ENCODE peak calls at places on chromosome 12, in seven cellular contexts. P, I, W, Y, U, Q and G are unnamed samples.
A peak's percentile ranks its signal among the peaks of the same experiment; 100 is the strongest.

GRCh38 chr12:29382251-29382650 is 1.3 kb upstream of the ERGIC2 start:
- DNase-seq in P (no peak), I (no peak), W (no peak), Y (no peak), U (no peak), Q (no peak), G (no peak)

GRCh38 chr12:67275380-67275913 is 6.3 kb downstream of the CAND1 start:
- DNase-seq in P (no peak), I (no peak), W (peak; percentile 46), Y (no peak), U (no peak), Q (no peak), G (no peak)

GRCh38 chr12:131511803-131512564 is 198.9 kb upstream of the SFSWAP start:
- DNase-seq in P (no peak), I (no peak), W (no peak), Y (no peak), U (no peak), Q (no peak), G (no peak)

GRCh38 chr12:71626098-71626497 is 37.5 kb downstream of the ZFC3H1 start:
- DNase-seq in P (no peak), I (no peak), W (no peak), Y (no peak), U (no peak), Q (peak; percentile 61), G (no peak)

GRCh38 chr12:46380397-46380796 is 7.8 kb upstream of the SLC38A2 start:
- DNase-seq in P (no peak), I (no peak), W (no peak), Y (no peak), U (no peak), Q (no peak), G (no peak)

GRCh38 chr12:50617657-50618056 is 112.9 kb downstream of the DIP2B start:
- DNase-seq in P (no peak), I (no peak), W (no peak), Y (no peak), U (no peak), Q (no peak), G (no peak)

GRCh38 chr12:114674201-114675047 is 9.6 kb downstream of the TBX3 start:
- DNase-seq in P (no peak), I (no peak), W (no peak), Y (peak; percentile 64), U (no peak), Q (no peak), G (no peak)

GRCh38 chr12:17802657-17803641 is 287.0 kb downstream of the RERGL start:
- DNase-seq in P (no peak), I (no peak), W (no peak), Y (no peak), U (no peak), Q (no peak), G (no peak)

GRCh38 chr12:115710104-115710564 is 567.4 kb downstream of the MED13L start:
- DNase-seq in P (no peak), I (peak; percentile 25), W (no peak), Y (peak; percentile 63), U (peak; percentile 7), Q (no peak), G (no peak)

GRCh38 chr12:103495158-103495782 is 498 bp downstream of the C12orf42 start:
- DNase-seq in P (no peak), I (no peak), W (no peak), Y (no peak), U (peak; percentile 36), Q (no peak), G (no peak)

GRCh38 chr12:1171657-1172056 is 180.6 kb downstream of the ERC1 start:
- DNase-seq in P (no peak), I (no peak), W (no peak), Y (no peak), U (no peak), Q (peak; percentile 94), G (no peak)

GRCh38 chr12:128693115-128693514 is 130.6 kb downstream of the SLC15A4 start:
- DNase-seq in P (no peak), I (no peak), W (no peak), Y (no peak), U (no peak), Q (no peak), G (no peak)

GRCh38 chr12:56775638-56776037 is 12.5 kb downstream of the HSD17B6 start:
- DNase-seq in P (no peak), I (no peak), W (no peak), Y (no peak), U (no peak), Q (no peak), G (no peak)

GRCh38 chr12:28563286-28563685 is 373.0 kb downstream of the CCDC91 start:
- DNase-seq in P (no peak), I (no peak), W (no peak), Y (no peak), U (no peak), Q (peak; percentile 51), G (no peak)

GRCh38 chr12:20369164-20370000 is 1.0 kb downstream of the PDE3A start:
- DNase-seq in P (peak; percentile 71), I (peak; percentile 14), W (no peak), Y (peak; percentile 39), U (peak; percentile 21), Q (peak; percentile 85), G (peak; percentile 81)

GRCh38 chr12:119308743-119309456 is 25.6 kb upstream of the CCDC60 start:
- DNase-seq in P (peak; percentile 13), I (no peak), W (no peak), Y (no peak), U (no peak), Q (no peak), G (no peak)

GRCh38 chr12:109214131-109214530 is 95.0 kb downstream of the FOXN4 start:
- DNase-seq in P (no peak), I (no peak), W (no peak), Y (no peak), U (no peak), Q (no peak), G (no peak)

GRCh38 chr12:51341259-51342007 is 5.0 kb downstream of the CELA1 start:
- DNase-seq in P (peak; percentile 57), I (peak; percentile 50), W (peak; percentile 47), Y (peak; percentile 64), U (peak; percentile 84), Q (peak; percentile 81), G (no peak)

DNA sequence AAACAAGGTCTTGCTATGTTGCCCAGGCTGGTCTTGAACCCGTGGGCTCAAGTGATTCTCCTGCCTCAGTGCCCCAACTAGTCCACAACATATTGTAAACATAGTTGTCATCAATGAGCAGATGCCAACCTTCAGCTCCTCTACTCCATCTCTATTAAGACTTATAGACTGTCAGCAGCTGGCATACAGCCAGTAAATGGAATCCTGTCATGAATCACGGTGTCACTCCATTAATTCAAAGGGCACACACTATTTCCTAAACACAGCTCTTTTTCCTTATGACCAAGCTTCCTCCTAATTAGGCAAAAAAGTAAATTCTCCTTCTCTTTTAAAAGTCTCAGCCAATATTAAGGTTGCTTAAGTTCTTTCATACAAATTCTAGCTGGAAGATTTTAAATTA is 111.2 kb downstream of the ITPR2 start:
- DNase-seq in P (no peak), I (no peak), W (no peak), Y (no peak), U (peak; percentile 5), Q (peak; percentile 92), G (no peak)
- H3K4me1 ChIP-seq in P (peaks cover 4% of the 10 kb centered on the region), I (no peaks in the 10 kb centered on the region), W (peaks cover 18% of the 10 kb centered on the region), Y (peaks cover 4% of the 10 kb centered on the region), U (peaks cover 6% of the 10 kb centered on the region), Q (peaks cover 40% of the 10 kb centered on the region), G (peaks cover 23% of the 10 kb centered on the region)

DNA sequence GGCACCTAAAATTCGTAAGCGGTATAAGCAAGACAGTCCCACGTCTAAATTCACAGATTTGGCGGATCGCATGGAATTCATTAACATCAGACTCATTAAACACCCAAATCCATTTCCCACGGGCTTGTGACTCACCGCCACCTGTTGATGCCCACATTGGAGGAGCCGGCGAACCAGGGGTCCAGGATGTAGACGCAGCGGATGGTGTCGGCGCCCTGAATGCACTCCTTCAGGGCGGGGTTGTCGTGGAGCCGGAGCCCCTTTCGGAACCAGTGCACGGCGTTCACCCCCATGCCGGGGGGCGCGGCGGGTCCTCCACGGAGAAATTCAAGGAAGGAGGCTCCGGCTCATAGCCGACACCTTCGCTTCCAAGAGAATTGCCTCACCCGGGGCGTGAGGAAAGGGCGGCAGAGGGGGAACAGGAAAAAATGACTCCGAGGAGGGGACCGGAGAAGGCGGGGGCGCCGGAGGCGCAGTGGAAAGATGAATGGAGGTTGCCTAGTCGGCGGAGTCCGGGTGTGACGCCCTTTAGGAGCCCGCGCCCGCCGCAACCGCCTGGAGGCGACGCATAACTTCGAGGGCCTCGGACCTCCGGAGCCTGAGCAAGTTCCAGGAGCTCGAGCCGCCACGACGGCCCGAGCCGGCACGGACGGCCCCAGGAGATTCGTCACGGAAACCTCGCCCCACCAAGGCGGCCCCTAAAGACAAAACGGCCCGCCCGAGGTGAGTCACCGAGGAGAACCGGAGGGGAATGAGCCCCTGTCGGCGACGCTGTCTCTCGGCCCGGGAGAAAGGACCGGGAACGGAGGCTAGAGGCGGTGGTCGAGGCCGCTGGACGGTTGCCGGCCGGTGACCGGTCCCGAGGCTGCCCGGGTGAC is 441 bp downstream of the CRY1 start:
- DNase-seq in P (no peak), I (peak; percentile 22), W (peak; percentile 12), Y (no peak), U (peak; percentile 20), Q (peak; percentile 75), G (peak; percentile 85)
- TF ChIP-seq POLR2A in P (peak; percentile 98), I (peak; percentile 83), W (peak; percentile 83), Y (peak; percentile 97), U (peak; percentile 59), Q (peak; percentile 69), G (peak; percentile 88)

DNA sequence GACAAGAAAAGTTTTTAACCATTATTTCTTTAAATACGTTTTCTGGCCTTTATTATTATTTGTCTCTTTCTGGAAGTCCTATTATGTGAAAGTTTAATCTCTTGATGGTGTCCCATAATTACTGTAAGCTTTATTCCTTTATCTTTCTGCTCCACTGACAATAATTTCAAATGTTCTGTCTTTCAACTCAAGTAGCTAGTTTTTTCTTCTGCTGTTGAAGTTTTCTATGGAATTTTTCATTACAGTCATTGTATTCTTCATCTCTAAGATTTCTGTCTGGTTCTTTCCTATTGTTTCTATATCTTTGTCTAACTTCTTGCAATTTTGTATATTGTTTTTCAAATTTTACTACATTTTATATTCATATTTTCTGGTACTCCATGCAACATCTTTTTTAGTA is 173.6 kb upstream of the MGAT4C start:
- DNase-seq in P (no peak), I (no peak), W (no peak), Y (no peak), U (no peak), Q (no peak), G (no peak)
- TF ChIP-seq CTCF in P (no peak), I (no peak), W (no peak), Y (no peak), U (no peak), Q (no peak), G (no peak)

DNA sequence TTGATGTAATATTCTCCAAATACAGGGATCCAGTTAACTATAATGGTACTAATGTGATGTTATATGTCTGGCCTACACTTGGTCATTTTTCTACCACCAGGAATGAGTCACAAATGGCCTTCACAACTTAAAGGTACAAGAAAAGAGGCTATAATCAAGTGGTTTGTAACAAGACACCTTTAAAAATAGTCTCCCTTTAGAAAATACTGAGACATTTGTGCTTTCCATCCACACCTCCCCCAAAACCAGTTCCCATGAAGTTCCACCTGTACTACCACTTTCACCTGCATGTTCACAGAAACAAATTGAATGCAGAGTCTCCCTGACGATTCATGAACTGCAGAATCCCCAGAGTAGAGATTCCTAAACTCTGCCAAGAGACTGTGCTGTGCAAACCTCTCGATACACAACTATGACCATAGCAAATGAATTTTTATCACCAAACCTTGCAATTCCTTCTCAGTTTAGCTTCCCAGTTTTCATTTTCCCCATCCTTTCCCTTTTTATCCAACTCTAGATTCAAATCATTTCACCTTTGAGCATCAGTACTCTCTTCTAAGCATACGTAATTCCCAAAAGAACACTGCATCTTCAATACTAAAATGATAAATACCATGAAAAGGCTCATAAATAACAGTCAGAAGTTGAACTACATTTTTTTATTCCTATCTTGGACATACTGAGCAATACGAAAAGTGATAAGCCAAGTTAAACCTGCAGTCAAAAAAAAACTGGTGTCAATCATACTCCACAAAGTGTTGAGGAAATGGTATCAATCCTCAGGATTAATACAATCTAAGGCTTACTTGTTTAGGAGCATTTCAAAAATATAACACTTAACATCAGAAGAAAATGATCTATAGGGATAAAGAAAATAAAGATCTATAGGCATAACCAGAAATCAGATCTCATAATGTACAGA is 5.8 kb downstream of the BTG1 start:
- DNase-seq in P (no peak), I (no peak), W (no peak), Y (peak; percentile 59), U (no peak), Q (peak; percentile 48), G (no peak)
- H3K4me1 ChIP-seq in P (peaks cover 3% of the 10 kb centered on the region), I (peaks cover 5% of the 10 kb centered on the region), W (peaks cover 82% of the 10 kb centered on the region), Y (peaks cover 11% of the 10 kb centered on the region), U (peaks cover 47% of the 10 kb centered on the region), Q (peaks cover 59% of the 10 kb centered on the region), G (peaks cover 61% of the 10 kb centered on the region)